ENCODE peak calls at places on chromosome 5, in four cellular contexts. F, G, P and E are unnamed samples.

GRCh38 chr5:472076-472655 is 29.2 kb downstream of the EXOC3 start:
- DNase-seq in F (peak; percentile 90), P (no peak), G (no peak), E (no peak)

GRCh38 chr5:140130949-140131733 is 5.4 kb downstream of the IGIP start:
- DNase-seq in P (no peak), F (no peak), G (no peak), E (no peak)

GRCh38 chr5:93163010-93163663 is 417.9 kb downstream of the NR2F1-AS1 start:
- DNase-seq in P (no peak), F (no peak), G (no peak), E (no peak)

GRCh38 chr5:94276751-94277150 is 341.7 kb downstream of the KIAA0825 start:
- DNase-seq in G (no peak), P (no peak), F (no peak), E (no peak)

GRCh38 chr5:7802855-7803254 is 48.1 kb downstream of the CFAP90 start:
- DNase-seq in G (peak; percentile 11), P (no peak), F (no peak), E (no peak)

GRCh38 chr5:150918613-150919012 is 13.8 kb upstream of the ZNF300 start:
- DNase-seq in P (no peak), G (no peak), F (no peak), E (no peak)

GRCh38 chr5:74641778-74642542 is 1.4 kb upstream of the ENC1 start:
- DNase-seq in P (peak; percentile 32), F (no peak), G (peak; percentile 80), E (no peak)

GRCh38 chr5:107670028-107670926 is 460 bp downstream of the EFNA5 start:
- DNase-seq in F (no peak), P (peak; percentile 48), G (no peak), E (peak; percentile 12)

GRCh38 chr5:98588225-98588624 is 185.2 kb upstream of the RGMB start:
- DNase-seq in P (no peak), G (no peak), F (no peak), E (no peak)

GRCh38 chr5:14305045-14305444 is 161.9 kb downstream of the TRIO start:
- DNase-seq in P (no peak), F (no peak), G (peak; percentile 56), E (no peak)

GRCh38 chr5:133942589-133943474 is 25.6 kb downstream of the C5orf15 start:
- DNase-seq in F (peak; percentile 41), P (no peak), G (no peak), E (no peak)